ENCODE peak calls at places on chromosomes 4 and X, in nine cellular contexts. X, W, L, K, Y, P, U, Q and D are unnamed samples.
A peak's percentile ranks its signal among the peaks of the same experiment; 100 is the strongest.

GRCh38 chrX:40646489-40647306 is 663 bp downstream of the CXorf38 start:
- DNase-seq in U (peak; percentile 30), K (peak; percentile 28), Q (peak; percentile 40), W (peak; percentile 62), P (peak; percentile 84), Y (peak; percentile 33), X (no peak), L (no peak), D (peak; percentile 2)

GRCh38 chrX:114787016-114787415 is 203.1 kb downstream of the HTR2C start:
- DNase-seq in Q (no peak), K (no peak), W (no peak), U (no peak), P (no peak), L (no peak), Y (no peak), X (no peak), D (no peak)

GRCh38 chr4:47289805-47290204 is 173.7 kb downstream of the COMMD8 start:
- DNase-seq in Y (no peak), U (no peak), K (no peak), X (no peak), Q (no peak), L (no peak), W (no peak), P (no peak), D (no peak)

GRCh38 chrX:50081282-50081955 is 119.4 kb downstream of the AKAP4 start:
- DNase-seq in L (peak; percentile 48), X (no peak), U (peak; percentile 19), P (no peak), Y (peak; percentile 37), W (peak; percentile 7), Q (peak; percentile 22), K (no peak), D (no peak)

GRCh38 chrX:106874075-106874474 is 29.1 kb downstream of the RIPPLY1 start:
- DNase-seq in Q (no peak), P (no peak), Y (peak; percentile 63), X (no peak), L (no peak), U (no peak), W (peak; percentile 21), K (no peak), D (peak; percentile 5)

GRCh38 chr4:34196375-34196774 is 2047.9 kb downstream of the ARAP2 start:
- DNase-seq in X (no peak), L (no peak), K (no peak), P (no peak), Y (peak; percentile 23), Q (no peak), U (no peak), W (no peak), D (no peak)

GRCh38 chr4:98661356-98662054 is 3.1 kb upstream of the TSPAN5 start:
- DNase-seq in X (no peak), Y (no peak), K (no peak), W (no peak), L (no peak), U (no peak), P (no peak), Q (no peak), D (no peak)

GRCh38 chr4:112819729-112820128 is 182.8 kb downstream of the LARP7 start:
- DNase-seq in X (no peak), Y (no peak), P (no peak), K (no peak), W (no peak), Q (no peak), U (no peak), L (no peak), D (no peak)

GRCh38 chr4:8403173-8403753 is 37.3 kb downstream of the ACOX3 start:
- DNase-seq in Q (peak; percentile 91), W (peak; percentile 69), L (peak; percentile 93), Y (peak; percentile 86), U (peak; percentile 89), X (peak; percentile 74), K (peak; percentile 85), P (peak; percentile 96), D (peak; percentile 57)

GRCh38 chr4:11480683-11481082 is 52.0 kb upstream of the HS3ST1 start:
- DNase-seq in Y (peak; percentile 51), W (peak; percentile 48), P (no peak), Q (no peak), K (no peak), U (no peak), X (no peak), L (no peak), D (no peak)

GRCh38 chrX:20063716-20064351 is 52.9 kb downstream of the MAP7D2 start:
- DNase-seq in W (peak; percentile 42), Q (no peak), Y (no peak), K (no peak), X (no peak), L (no peak), P (no peak), U (no peak), D (no peak)

GRCh38 chr4:1350169-1350520 is 3.1 kb downstream of the UVSSA start:
- DNase-seq in L (no peak), U (no peak), P (no peak), Q (no peak), X (no peak), W (no peak), Y (no peak), K (no peak), D (no peak)

GRCh38 chrX:133776072-133776471 is 209.3 kb downstream of the GPC3 start:
- DNase-seq in X (peak; percentile 33), L (peak; percentile 49), Q (peak; percentile 22), Y (no peak), U (peak; percentile 19), P (no peak), K (no peak), W (no peak), D (no peak)

GRCh38 chr4:132479543-132479942 is 669.6 kb upstream of the PCDH10 start:
- DNase-seq in U (no peak), L (no peak), P (no peak), Q (no peak), X (no peak), Y (no peak), K (no peak), W (no peak), D (no peak)

GRCh38 chr4:11910780-11911179 is 482.1 kb upstream of the HS3ST1 start:
- DNase-seq in P (no peak), W (no peak), X (no peak), K (no peak), Q (no peak), Y (no peak), U (no peak), L (no peak), D (no peak)

GRCh38 chrX:23952984-23953907 is 45.4 kb downstream of the CXorf58 start:
- DNase-seq in K (no peak), L (no peak), X (no peak), U (no peak), W (no peak), Y (no peak), P (no peak), Q (no peak), D (no peak)

GRCh38 chr4:172989984-172990711 is 178.5 kb upstream of the GALNT7 start:
- DNase-seq in U (no peak), Y (no peak), L (no peak), P (no peak), Q (no peak), X (no peak), W (no peak), K (no peak), D (no peak)

GRCh38 chrX:84187501-84188319 is at the start of gene RPS6KA6:
- DNase-seq in Y (peak; percentile 3), Q (peak; percentile 30), X (peak; percentile 38), K (peak; percentile 17), P (peak; percentile 80), U (peak; percentile 14), L (peak; percentile 53), W (no peak), D (peak; percentile 51)

GRCh38 chr4:25847329-25847728 is 15.5 kb downstream of the SEL1L3 start:
- DNase-seq in L (no peak), X (no peak), Y (no peak), P (no peak), K (no peak), W (no peak), Q (no peak), U (no peak), D (no peak)

GRCh38 chrX:32448320-32448719 is 763.0 kb downstream of the DMD start:
- DNase-seq in L (no peak), X (no peak), Y (no peak), Q (no peak), U (no peak), K (no peak), W (peak; percentile 53), P (no peak), D (no peak)

GRCh38 chrX:126819429-126819828 is at the start of gene PRR32:
- DNase-seq in U (no peak), Y (no peak), L (no peak), X (no peak), K (no peak), P (no peak), Q (no peak), W (no peak), D (no peak)

GRCh38 chr4:8247047-8247930 is 22.3 kb upstream of the HTRA3 start:
- DNase-seq in Y (peak; percentile 50), W (no peak), Q (peak; percentile 85), L (no peak), P (peak; percentile 86), K (no peak), U (peak; percentile 76), X (no peak), D (no peak)

GRCh38 chr4:40059362-40059761 is 2.7 kb downstream of the N4BP2 start:
- DNase-seq in L (no peak), X (no peak), U (no peak), K (no peak), W (no peak), P (no peak), Q (no peak), Y (no peak), D (no peak)

GRCh38 chr4:165384608-165385007 is 5.8 kb downstream of the CPE start:
- DNase-seq in X (no peak), K (no peak), U (no peak), Y (peak; percentile 75), P (no peak), Q (no peak), L (no peak), W (peak; percentile 5), D (peak; percentile 41)

GRCh38 chr4:143358923-143359694 is 22.4 kb downstream of the GAB1 start:
- DNase-seq in X (no peak), Y (peak; percentile 72), U (no peak), W (peak; percentile 73), Q (no peak), L (no peak), P (no peak), K (no peak), D (no peak)

GRCh38 chrX:39821011-39821708 is 276.6 kb downstream of the BCOR start:
- DNase-seq in W (no peak), U (peak; percentile 21), X (no peak), L (peak; percentile 46), K (no peak), P (peak; percentile 79), Y (no peak), Q (peak; percentile 43), D (peak; percentile 50)

GRCh38 chr4:145351162-145351561 is 130.5 kb upstream of the SMAD1 start:
- DNase-seq in U (no peak), X (no peak), W (no peak), Q (no peak), L (no peak), K (no peak), P (no peak), Y (no peak), D (no peak)

GRCh38 chrX:137566746-137567473 is 983 bp downstream of the ZIC3 start:
- DNase-seq in U (no peak), W (no peak), P (no peak), L (peak; percentile 45), X (no peak), K (no peak), Q (no peak), Y (no peak), D (no peak)

GRCh38 chrX:14916017-14916674 is 42.9 kb downstream of the MOSPD2 start:
- DNase-seq in K (no peak), W (peak; percentile 90), Y (peak; percentile 81), Q (no peak), U (no peak), L (no peak), X (peak; percentile 47), P (no peak), D (peak; percentile 1)

GRCh38 chr4:139918994-139919393 is 235.0 kb downstream of the MAML3 start:
- DNase-seq in W (no peak), K (no peak), U (no peak), Y (peak; percentile 40), L (no peak), Q (no peak), P (no peak), X (no peak), D (no peak)

GRCh38 chrX:153971632-153972367 is at the start of gene HCFC1:
- DNase-seq in Y (peak; percentile 89), K (peak; percentile 96), P (peak; percentile 98), Q (peak; percentile 94), X (peak; percentile 91), W (peak; percentile 92), L (peak; percentile 81), U (peak; percentile 91), D (peak; percentile 95)